ENCODE peak calls at places on chromosome 21, in five cellular contexts. L is T follicular helper cell; N is activated T-cell treated with anti-CD3 and anti-CD28 coated beads for 1 hour; W is AG04450; M is effector memory CD4-positive, alpha-beta T cell. J is an unnamed sample.
A peak's percentile ranks its signal among the peaks of the same experiment; 100 is the strongest.

GRCh38 chr21:43767980-43768867 is 7.9 kb downstream of the CSTB start:
- DNase-seq in N (no peak), M (no peak), L (no peak), W (peak; percentile 24), J (no peak)

GRCh38 chr21:44870748-44871495 is 2.6 kb downstream of the PTTG1IP start:
- DNase-seq in W (no peak), L (no peak), M (peak; percentile 34), N (no peak), J (no peak)

GRCh38 chr21:42233067-42233981 is 14.4 kb downstream of the ABCG1 start:
- DNase-seq in L (peak; percentile 78), N (peak; percentile 46), W (no peak), M (peak; percentile 80), J (peak; percentile 70)

GRCh38 chr21:44657635-44658183 is at the start of gene KRTAP12-3:
- DNase-seq in L (peak; percentile 67), M (peak; percentile 43), N (peak; percentile 19), W (no peak), J (no peak)

GRCh38 chr21:35764586-35764985 is 295.7 kb downstream of the SETD4 start:
- DNase-seq in M (no peak), L (no peak), N (no peak), W (no peak), J (no peak)

GRCh38 chr21:26850116-26850643 is 5.0 kb upstream of the ADAMTS1 start:
- DNase-seq in W (no peak), N (no peak), L (no peak), M (no peak), J (no peak)

GRCh38 chr21:16837319-16837718 is 675.5 kb upstream of the CXADR start:
- DNase-seq in M (no peak), L (no peak), W (no peak), N (no peak), J (no peak)

GRCh38 chr21:37220433-37220980 is 46.6 kb downstream of the VPS26C start:
- DNase-seq in L (peak; percentile 12), M (no peak), W (no peak), N (peak; percentile 6), J (peak; percentile 19)